ENCODE peak calls at places on chromosomes 3 and 15, in eight cellular contexts. Q is stromal cell of bone marrow; N is CD4-positive, CD25-positive, alpha-beta regulatory T cell; M is psoas muscle; F is DMS79 treated with DMSO at 0.1 percent for 48 hours; I is Caki2; B is NCI-H345; D is LHCN-M2. A is an unnamed sample.

GRCh38 chr15:48493084-48493762 is 152.3 kb downstream of the FBN1 start:
- DNase-seq in B (no peak), D (peak), F (no peak), I (no peak), Q (peak), N (no peak), M (no peak), A (no peak)

GRCh38 chr3:140014831-140015495 is 80.0 kb downstream of the CLSTN2 start:
- DNase-seq in M (no peak), Q (no peak), B (no peak), I (no peak), F (no peak), N (no peak), D (no peak), A (no peak)

GRCh38 chr3:185797108-185797881 is 27.5 kb downstream of the IGF2BP2 start:
- DNase-seq in Q (no peak), F (no peak), B (no peak), D (no peak), N (no peak), I (peak), M (no peak), A (no peak)

GRCh38 chr3:121411554-121411953 is 134.2 kb downstream of the POLQ start:
- DNase-seq in D (no peak), F (no peak), Q (peak), B (no peak), I (no peak), M (no peak), N (no peak), A (no peak)

GRCh38 chr15:63502137-63502801 is 2.1 kb upstream of the USP3 start:
- DNase-seq in N (no peak), Q (no peak), F (no peak), B (peak), M (peak), D (no peak), I (peak), A (no peak)

GRCh38 chr15:99163271-99164062 is 58.6 kb downstream of the SYNM start:
- DNase-seq in I (no peak), Q (no peak), N (no peak), F (no peak), B (no peak), D (no peak), M (no peak), A (no peak)

GRCh38 chr3:176293277-176293676 is 904.0 kb downstream of the TBL1XR1 start:
- DNase-seq in Q (peak), D (peak), F (no peak), I (no peak), N (no peak), M (no peak), B (no peak), A (no peak)

GRCh38 chr15:73756947-73757513 is 3.9 kb upstream of the INSYN1 start:
- DNase-seq in B (no peak), I (no peak), N (no peak), M (no peak), F (no peak), Q (no peak), D (no peak), A (no peak)

GRCh38 chr3:42853739-42854302 is 21.9 kb downstream of the CYP8B1 start:
- DNase-seq in M (no peak), N (no peak), Q (no peak), F (peak), D (no peak), B (peak), I (no peak), A (no peak)

GRCh38 chr3:115217678-115218451 is 70.8 kb upstream of the ZBTB20 start:
- DNase-seq in N (peak), M (no peak), B (peak), D (peak), I (peak), F (peak), Q (peak), A (no peak)